ENCODE peak calls at places on chromosome 22, in seven cellular contexts. J is HS-27A; Y is activated naive CD4-positive, alpha-beta T cell treated with anti-CD3 and anti-CD28 coated beads, Interleukin-2, amount 10 ng/mL, durations not matched to agents 7 days and 5 days; Z is dermis blood vessel endothelial cell; F is small intestine; E is occipital lobe; V is NCI-H510A treated with DMSO at 0.1 percent for 48 hours. I is an unnamed sample.
A peak's percentile ranks its signal among the peaks of the same experiment; 100 is the strongest.

GRCh38 chr22:30742291-30743256 is 47.9 kb downstream of the OSBP2 start:
- DNase-seq in J (no peak), Y (no peak), Z (no peak), F (no peak), E (no peak), V (no peak), I (no peak)

GRCh38 chr22:42688241-42688913 is 32.3 kb downstream of the A4GALT start:
- DNase-seq in J (no peak), Y (no peak), Z (peak; percentile 43), F (peak; percentile 44), E (peak; percentile 17), V (peak; percentile 30), I (peak; percentile 89)

GRCh38 chr22:22882033-22882717 is 5.4 kb upstream of the IGLL5 start:
- DNase-seq in J (no peak), Y (no peak), Z (peak; percentile 1), F (peak; percentile 17), E (no peak), V (peak; percentile 5), I (no peak)

GRCh38 chr22:45547016-45547345 is 44.3 kb downstream of the FBLN1 start:
- DNase-seq in J (no peak), Y (no peak), Z (no peak), F (no peak), E (no peak), V (no peak), I (no peak)

GRCh38 chr22:37169412-37169811 is 18.6 kb downstream of the C1QTNF6 start:
- DNase-seq in J (no peak), Y (peak; percentile 17), Z (no peak), F (no peak), E (no peak), V (no peak), I (no peak)

GRCh38 chr22:50548046-50548912 is 2.6 kb downstream of the KLHDC7B start:
- DNase-seq in J (no peak), Y (peak; percentile 80), Z (no peak), F (no peak), E (no peak), V (no peak), I (no peak)

GRCh38 chr22:49230194-49230577 is 597.5 kb downstream of the BRD1 start:
- DNase-seq in J (no peak), Y (peak; percentile 27), Z (no peak), F (no peak), E (no peak), V (no peak), I (no peak)

GRCh38 chr22:49303781-49304461 is 523.8 kb downstream of the BRD1 start:
- DNase-seq in J (no peak), Y (no peak), Z (no peak), F (no peak), E (no peak), V (no peak), I (no peak)

GRCh38 chr22:22565991-22566390 is 6.9 kb upstream of the PRAME start:
- DNase-seq in J (no peak), Y (no peak), Z (peak; percentile 8), F (no peak), E (no peak), V (no peak), I (no peak)

GRCh38 chr22:25025586-25025985 is 73.1 kb downstream of the KIAA1671 start:
- DNase-seq in J (no peak), Y (no peak), Z (peak; percentile 50), F (no peak), E (no peak), V (no peak), I (no peak)

GRCh38 chr22:19524170-19525115 is at the start of gene CLDN5:
- DNase-seq in J (no peak), Y (peak; percentile 55), Z (peak; percentile 95), F (no peak), E (no peak), V (peak; percentile 4), I (no peak)

GRCh38 chr22:41826430-41827383 is 6.2 kb upstream of the SREBF2 start:
- DNase-seq in J (no peak), Y (no peak), Z (no peak), F (peak; percentile 57), E (no peak), V (no peak), I (no peak)

GRCh38 chr22:19065298-19065859 is 56.8 kb downstream of the DGCR2 start:
- DNase-seq in J (no peak), Y (no peak), Z (no peak), F (no peak), E (no peak), V (no peak), I (no peak)

GRCh38 chr22:25902402-25902801 is 160.4 kb downstream of the MYO18B start:
- DNase-seq in J (no peak), Y (no peak), Z (no peak), F (no peak), E (no peak), V (no peak), I (no peak)

GRCh38 chr22:38038426-38038825 is 18.8 kb upstream of the PICK1 start:
- DNase-seq in J (no peak), Y (no peak), Z (no peak), F (no peak), E (peak; percentile 74), V (no peak), I (no peak)

GRCh38 chr22:21628386-21629261 is 1.2 kb downstream of the YDJC start:
- DNase-seq in J (no peak), Y (no peak), Z (no peak), F (no peak), E (no peak), V (no peak), I (no peak)

GRCh38 chr22:49951986-49952896 is 8.3 kb upstream of the PIM3 start:
- DNase-seq in J (peak; percentile 77), Y (no peak), Z (no peak), F (no peak), E (no peak), V (no peak), I (peak; percentile 66)

GRCh38 chr22:45516923-45517675 is 14.4 kb downstream of the FBLN1 start:
- DNase-seq in J (no peak), Y (no peak), Z (no peak), F (no peak), E (no peak), V (no peak), I (peak; percentile 97)

GRCh38 chr22:35543702-35544101 is 3.1 kb downstream of the RASD2 start:
- DNase-seq in J (no peak), Y (no peak), Z (no peak), F (no peak), E (no peak), V (no peak), I (no peak)

GRCh38 chr22:26545827-26546226 is 33.6 kb upstream of the TFIP11 start:
- DNase-seq in J (no peak), Y (no peak), Z (no peak), F (no peak), E (no peak), V (no peak), I (no peak)

GRCh38 chr22:20010307-20011122 is 6.1 kb downstream of the ARVCF start:
- DNase-seq in J (no peak), Y (no peak), Z (no peak), F (no peak), E (no peak), V (no peak), I (no peak)

GRCh38 chr22:36797988-36798670 is 18.7 kb downstream of the PVALB start:
- DNase-seq in J (no peak), Y (no peak), Z (no peak), F (no peak), E (no peak), V (no peak), I (no peak)

GRCh38 chr22:28873183-28873964 is 10.0 kb upstream of the ZNRF3 start:
- DNase-seq in J (no peak), Y (no peak), Z (no peak), F (no peak), E (no peak), V (no peak), I (no peak)

GRCh38 chr22:23752090-23752691 is 1.3 kb upstream of the ZNF70 start:
- DNase-seq in J (no peak), Y (no peak), Z (no peak), F (no peak), E (no peak), V (no peak), I (no peak)

GRCh38 chr22:47631571-47632102 is 869.2 kb downstream of the TBC1D22A start:
- DNase-seq in J (no peak), Y (no peak), Z (no peak), F (no peak), E (peak; percentile 42), V (peak; percentile 77), I (peak; percentile 90)

GRCh38 chr22:33271390-33272161 is 213.4 kb upstream of the SYN3 start:
- DNase-seq in J (no peak), Y (no peak), Z (no peak), F (no peak), E (no peak), V (no peak), I (no peak)

GRCh38 chr22:45009881-45010531 is at the start of gene PHF21B:
- DNase-seq in J (no peak), Y (peak; percentile 36), Z (peak; percentile 9), F (no peak), E (peak; percentile 50), V (peak; percentile 41), I (no peak)

GRCh38 chr22:49208768-49209252 is 618.9 kb downstream of the BRD1 start:
- DNase-seq in J (no peak), Y (peak; percentile 35), Z (no peak), F (no peak), E (no peak), V (no peak), I (no peak)

GRCh38 chr22:37193629-37194191 is 5.7 kb upstream of the C1QTNF6 start:
- DNase-seq in J (no peak), Y (peak; percentile 58), Z (peak; percentile 60), F (peak; percentile 40), E (no peak), V (no peak), I (no peak)

GRCh38 chr22:36977401-36977861 is 41.8 kb downstream of the TST start:
- DNase-seq in J (no peak), Y (peak; percentile 83), Z (peak; percentile 55), F (peak; percentile 63), E (no peak), V (no peak), I (peak; percentile 58)

GRCh38 chr22:37627545-37627944 is 11.9 kb upstream of the SH3BP1 start:
- DNase-seq in J (no peak), Y (peak; percentile 77), Z (no peak), F (no peak), E (no peak), V (no peak), I (no peak)

GRCh38 chr22:48783821-48784266 is 1043.8 kb downstream of the BRD1 start:
- DNase-seq in J (no peak), Y (no peak), Z (no peak), F (peak; percentile 69), E (no peak), V (no peak), I (no peak)

GRCh38 chr22:42353883-42354727 is 78.1 kb downstream of the NFAM1 start:
- DNase-seq in J (no peak), Y (no peak), Z (no peak), F (no peak), E (no peak), V (peak; percentile 71), I (no peak)

GRCh38 chr22:47837703-47838102 is 1075.3 kb downstream of the TBC1D22A start:
- DNase-seq in J (no peak), Y (no peak), Z (peak; percentile 12), F (peak; percentile 16), E (no peak), V (no peak), I (no peak)

I was measured in PC-9.